ENCODE peak calls at places on chromosomes 13 and 19, in eight cellular contexts. One of them, this sample, is unnamed.

GRCh38 chr13:95212962-95213850 is 88.0 kb downstream of the ABCC4 start:
- DNase-seq in stimulated activated CD4-positive, alpha-beta T cell treated with anti-CD3 and anti-CD28 coated beads, TNF-alpha, amount 100 ng/mL, for 24 hours: no peak
- DNase-seq in PC-3: peak; percentile 39
- DNase-seq in T-helper 1 cell: no peak
- DNase-seq in cardiac fibroblast: no peak
- DNase-seq in stimulated activated CD8-positive, alpha-beta memory T cell treated with anti-CD3 and anti-CD28 coated beads, Interleukin-2, amount 100 ng/mL, for 48 hours: no peak
- DNase-seq in activated naive CD4-positive, alpha-beta T cell treated with anti-CD3 and anti-CD28 coated beads for 36 hours: no peak
- DNase-seq in tibial artery: no peak
- DNase-seq in this sample: no peak

GRCh38 chr19:13834308-13834790 is 39.1 kb downstream of the ZSWIM4 start:
- DNase-seq in T-helper 1 cell: no peak
- DNase-seq in stimulated activated CD4-positive, alpha-beta T cell treated with anti-CD3 and anti-CD28 coated beads, TNF-alpha, amount 100 ng/mL, for 24 hours: no peak
- DNase-seq in PC-3: peak; percentile 94
- DNase-seq in cardiac fibroblast: peak; percentile 76
- DNase-seq in activated naive CD4-positive, alpha-beta T cell treated with anti-CD3 and anti-CD28 coated beads for 36 hours: no peak
- DNase-seq in tibial artery: no peak
- DNase-seq in stimulated activated CD8-positive, alpha-beta memory T cell treated with anti-CD3 and anti-CD28 coated beads, Interleukin-2, amount 100 ng/mL, for 48 hours: no peak
- DNase-seq in this sample: peak; percentile 91

GRCh38 chr19:52991021-52991420 is 22.7 kb upstream of the ERVV-1 start:
- DNase-seq in PC-3: no peak
- DNase-seq in cardiac fibroblast: peak; percentile 13
- DNase-seq in stimulated activated CD8-positive, alpha-beta memory T cell treated with anti-CD3 and anti-CD28 coated beads, Interleukin-2, amount 100 ng/mL, for 48 hours: no peak
- DNase-seq in stimulated activated CD4-positive, alpha-beta T cell treated with anti-CD3 and anti-CD28 coated beads, TNF-alpha, amount 100 ng/mL, for 24 hours: no peak
- DNase-seq in activated naive CD4-positive, alpha-beta T cell treated with anti-CD3 and anti-CD28 coated beads for 36 hours: no peak
- DNase-seq in tibial artery: no peak
- DNase-seq in T-helper 1 cell: no peak
- DNase-seq in this sample: peak; percentile 19

GRCh38 chr13:35840991-35841604 is 290.1 kb downstream of the DCLK1 start:
- DNase-seq in activated naive CD4-positive, alpha-beta T cell treated with anti-CD3 and anti-CD28 coated beads for 36 hours: no peak
- DNase-seq in stimulated activated CD4-positive, alpha-beta T cell treated with anti-CD3 and anti-CD28 coated beads, TNF-alpha, amount 100 ng/mL, for 24 hours: no peak
- DNase-seq in PC-3: no peak
- DNase-seq in stimulated activated CD8-positive, alpha-beta memory T cell treated with anti-CD3 and anti-CD28 coated beads, Interleukin-2, amount 100 ng/mL, for 48 hours: no peak
- DNase-seq in cardiac fibroblast: peak; percentile 20
- DNase-seq in T-helper 1 cell: no peak
- DNase-seq in tibial artery: no peak
- DNase-seq in this sample: no peak

GRCh38 chr13:21218351-21219043 is 42.0 kb downstream of the MRPL57 start:
- DNase-seq in PC-3: peak; percentile 11
- DNase-seq in tibial artery: no peak
- DNase-seq in T-helper 1 cell: no peak
- DNase-seq in cardiac fibroblast: no peak
- DNase-seq in stimulated activated CD4-positive, alpha-beta T cell treated with anti-CD3 and anti-CD28 coated beads, TNF-alpha, amount 100 ng/mL, for 24 hours: no peak
- DNase-seq in activated naive CD4-positive, alpha-beta T cell treated with anti-CD3 and anti-CD28 coated beads for 36 hours: peak; percentile 25
- DNase-seq in stimulated activated CD8-positive, alpha-beta memory T cell treated with anti-CD3 and anti-CD28 coated beads, Interleukin-2, amount 100 ng/mL, for 48 hours: no peak
- DNase-seq in this sample: no peak

GRCh38 chr13:110388141-110388943 is 81.3 kb downstream of the COL4A2 start:
- DNase-seq in T-helper 1 cell: no peak
- DNase-seq in stimulated activated CD8-positive, alpha-beta memory T cell treated with anti-CD3 and anti-CD28 coated beads, Interleukin-2, amount 100 ng/mL, for 48 hours: no peak
- DNase-seq in stimulated activated CD4-positive, alpha-beta T cell treated with anti-CD3 and anti-CD28 coated beads, TNF-alpha, amount 100 ng/mL, for 24 hours: no peak
- DNase-seq in cardiac fibroblast: peak; percentile 93
- DNase-seq in activated naive CD4-positive, alpha-beta T cell treated with anti-CD3 and anti-CD28 coated beads for 36 hours: no peak
- DNase-seq in PC-3: no peak
- DNase-seq in tibial artery: peak; percentile 91
- DNase-seq in this sample: peak; percentile 67

GRCh38 chr19:46296722-46297431 is at the start of gene HIF3A:
- DNase-seq in stimulated activated CD4-positive, alpha-beta T cell treated with anti-CD3 and anti-CD28 coated beads, TNF-alpha, amount 100 ng/mL, for 24 hours: no peak
- DNase-seq in stimulated activated CD8-positive, alpha-beta memory T cell treated with anti-CD3 and anti-CD28 coated beads, Interleukin-2, amount 100 ng/mL, for 48 hours: no peak
- DNase-seq in activated naive CD4-positive, alpha-beta T cell treated with anti-CD3 and anti-CD28 coated beads for 36 hours: no peak
- DNase-seq in PC-3: no peak
- DNase-seq in tibial artery: peak; percentile 85
- DNase-seq in cardiac fibroblast: no peak
- DNase-seq in T-helper 1 cell: no peak
- DNase-seq in this sample: no peak

GRCh38 chr13:111304041-111304544 is 16.3 kb upstream of the TEX29 start:
- DNase-seq in PC-3: no peak
- DNase-seq in tibial artery: no peak
- DNase-seq in cardiac fibroblast: no peak
- DNase-seq in activated naive CD4-positive, alpha-beta T cell treated with anti-CD3 and anti-CD28 coated beads for 36 hours: no peak
- DNase-seq in stimulated activated CD4-positive, alpha-beta T cell treated with anti-CD3 and anti-CD28 coated beads, TNF-alpha, amount 100 ng/mL, for 24 hours: no peak
- DNase-seq in stimulated activated CD8-positive, alpha-beta memory T cell treated with anti-CD3 and anti-CD28 coated beads, Interleukin-2, amount 100 ng/mL, for 48 hours: no peak
- DNase-seq in T-helper 1 cell: no peak
- DNase-seq in this sample: no peak

GRCh38 chr13:48234652-48235099 is 1.7 kb downstream of the ITM2B start:
- DNase-seq in stimulated activated CD4-positive, alpha-beta T cell treated with anti-CD3 and anti-CD28 coated beads, TNF-alpha, amount 100 ng/mL, for 24 hours: no peak
- DNase-seq in cardiac fibroblast: peak; percentile 45
- DNase-seq in stimulated activated CD8-positive, alpha-beta memory T cell treated with anti-CD3 and anti-CD28 coated beads, Interleukin-2, amount 100 ng/mL, for 48 hours: no peak
- DNase-seq in PC-3: peak; percentile 2
- DNase-seq in T-helper 1 cell: no peak
- DNase-seq in tibial artery: no peak
- DNase-seq in activated naive CD4-positive, alpha-beta T cell treated with anti-CD3 and anti-CD28 coated beads for 36 hours: no peak
- DNase-seq in this sample: no peak